ENCODE peak calls at places on chromosome 6, in nine cellular contexts. X, L, Q, K, C, T, B, P and J are unnamed samples.

GRCh38 chr6:135880066-135880972 is 28.8 kb downstream of the PDE7B start:
- DNase-seq in P (no peak), C (no peak), K (no peak), T (no peak), X (no peak), B (no peak), Q (no peak), L (peak), J (no peak)

GRCh38 chr6:170255426-170256125 is 35.3 kb downstream of the DLL1 start:
- DNase-seq in X (peak), Q (no peak), P (no peak), K (no peak), L (no peak), T (no peak), B (no peak), C (no peak), J (no peak)

GRCh38 chr6:137353842-137354397 is 134.7 kb upstream of the IFNGR1 start:
- DNase-seq in X (no peak), L (no peak), Q (no peak), C (no peak), B (no peak), P (no peak), T (no peak), K (no peak), J (no peak)

GRCh38 chr6:117280922-117281321 is 15.6 kb downstream of the VGLL2 start:
- DNase-seq in T (no peak), X (no peak), B (peak), K (no peak), Q (no peak), C (no peak), L (no peak), P (no peak), J (no peak)

GRCh38 chr6:146670161-146670560 is 71.4 kb downstream of the ADGB start:
- DNase-seq in T (no peak), C (no peak), X (no peak), B (no peak), L (no peak), Q (no peak), K (no peak), P (no peak), J (no peak)

GRCh38 chr6:7033202-7033601 is 74.6 kb upstream of the RREB1 start:
- DNase-seq in L (no peak), K (no peak), T (no peak), X (no peak), Q (no peak), B (no peak), C (no peak), P (no peak), J (no peak)

GRCh38 chr6:1237636-1238035 is 74.3 kb upstream of the FOXQ1 start:
- DNase-seq in C (no peak), K (no peak), Q (no peak), P (no peak), X (no peak), T (no peak), B (no peak), L (no peak), J (no peak)

GRCh38 chr6:75382634-75382900 is 98.0 kb upstream of the TMEM30A start:
- DNase-seq in P (no peak), C (peak), L (no peak), X (no peak), Q (no peak), B (no peak), K (no peak), T (no peak), J (no peak)

GRCh38 chr6:12509060-12509459 is 207.5 kb upstream of the PHACTR1 start:
- DNase-seq in Q (no peak), P (no peak), X (no peak), C (no peak), B (no peak), T (no peak), K (no peak), L (no peak), J (no peak)

GRCh38 chr6:22808466-22808865 is 239.1 kb downstream of the HDGFL1 start:
- DNase-seq in X (no peak), T (no peak), K (no peak), Q (no peak), L (no peak), P (no peak), B (no peak), C (no peak), J (no peak)

GRCh38 chr6:26159417-26160273 is 72.4 kb downstream of the HFE start:
- DNase-seq in T (no peak), X (no peak), Q (no peak), P (no peak), B (peak), K (no peak), C (no peak), L (peak), J (peak)

GRCh38 chr6:68572525-68572924 is 62.6 kb upstream of the ADGRB3 start:
- DNase-seq in C (peak), T (no peak), X (no peak), Q (no peak), B (peak), K (no peak), P (no peak), L (peak), J (peak)

GRCh38 chr6:106574729-106575458 is 54.4 kb downstream of the RTN4IP1 start:
- DNase-seq in K (no peak), B (no peak), C (peak), X (no peak), Q (no peak), L (peak), T (no peak), P (no peak), J (no peak)

GRCh38 chr6:53910834-53911233 is 116.0 kb downstream of the LRRC1 start:
- DNase-seq in X (no peak), T (no peak), C (peak), B (no peak), K (no peak), P (no peak), Q (no peak), L (peak), J (no peak)

GRCh38 chr6:4370066-4370465 is 234.7 kb upstream of the ECI2 start:
- DNase-seq in B (no peak), K (no peak), T (no peak), Q (peak), P (no peak), L (peak), C (no peak), X (no peak), J (no peak)

GRCh38 chr6:106511274-106512047 is 117.8 kb downstream of the RTN4IP1 start:
- DNase-seq in P (peak), K (no peak), B (peak), X (peak), T (no peak), C (peak), L (peak), Q (no peak), J (peak)

GRCh38 chr6:154197176-154197850 is 158.3 kb downstream of the OPRM1 start:
- DNase-seq in P (no peak), K (no peak), L (peak), T (no peak), B (no peak), X (no peak), Q (peak), C (no peak), J (no peak)

GRCh38 chr6:12280458-12280857 is 9.7 kb upstream of the EDN1 start:
- DNase-seq in Q (no peak), B (no peak), K (no peak), P (no peak), L (peak), C (no peak), X (no peak), T (no peak), J (no peak)

GRCh38 chr6:154705471-154706113 is 27.6 kb upstream of the SCAF8 start:
- DNase-seq in P (no peak), L (peak), K (no peak), X (no peak), C (peak), Q (no peak), T (no peak), B (peak), J (peak)

GRCh38 chr6:168120390-168121307 is 41.6 kb upstream of the FRMD1 start:
- DNase-seq in P (peak), C (no peak), Q (no peak), K (no peak), X (peak), B (no peak), L (no peak), T (no peak), J (no peak)

GRCh38 chr6:36980876-36981619 is 4.9 kb downstream of the MTCH1 start:
- DNase-seq in T (no peak), P (no peak), L (no peak), C (peak), K (no peak), B (peak), Q (no peak), X (no peak), J (no peak)

GRCh38 chr6:10598084-10598960 is 77.2 kb downstream of the GCNT2 start:
- DNase-seq in B (no peak), T (peak), Q (no peak), L (no peak), C (no peak), K (no peak), X (no peak), P (no peak), J (no peak)

GRCh38 chr6:138765896-138766487 is 7.6 kb upstream of the CCDC28A start:
- DNase-seq in C (peak), B (peak), T (peak), P (no peak), L (peak), Q (peak), X (no peak), K (no peak), J (peak)

GRCh38 chr6:47209632-47210031 is 100.1 kb downstream of the TNFRSF21 start:
- DNase-seq in P (no peak), Q (no peak), T (no peak), K (no peak), X (no peak), L (peak), B (no peak), C (no peak), J (no peak)

GRCh38 chr6:83708970-83709747 is at the start of gene SNAP91:
- DNase-seq in X (peak), B (peak), Q (no peak), P (no peak), K (no peak), L (peak), C (peak), T (no peak), J (peak)

GRCh38 chr6:144582939-144583613 is 297.9 kb downstream of the UTRN start:
- DNase-seq in C (peak), B (peak), P (no peak), L (peak), X (peak), Q (no peak), T (no peak), K (no peak), J (peak)

GRCh38 chr6:168603234-168603633 is 162.2 kb downstream of the SMOC2 start:
- DNase-seq in Q (no peak), T (no peak), B (no peak), K (no peak), X (peak), C (no peak), P (no peak), L (no peak), J (no peak)

GRCh38 chr6:30847421-30847970 is 36.8 kb upstream of the DDR1 start:
- DNase-seq in P (no peak), T (no peak), C (no peak), K (no peak), X (no peak), L (no peak), B (peak), Q (no peak), J (no peak)

GRCh38 chr6:30849903-30850651 is 34.2 kb upstream of the DDR1 start:
- DNase-seq in Q (no peak), K (no peak), X (no peak), C (no peak), L (no peak), P (no peak), T (no peak), B (no peak), J (no peak)

GRCh38 chr6:30844118-30844535 is 40.2 kb upstream of the DDR1 start:
- DNase-seq in B (peak), C (peak), T (no peak), X (no peak), Q (no peak), L (peak), K (no peak), P (no peak), J (no peak)

GRCh38 chr6:30845183-30845582 is 39.1 kb upstream of the DDR1 start:
- DNase-seq in T (no peak), K (no peak), C (no peak), Q (no peak), P (no peak), B (peak), L (no peak), X (no peak), J (peak)

GRCh38 chr6:30847971-30848441 is 36.3 kb upstream of the DDR1 start:
- DNase-seq in L (no peak), B (peak), C (no peak), Q (no peak), K (no peak), T (no peak), X (no peak), P (no peak), J (no peak)
- H3K27ac ChIP-seq in L (peak), B (peak), C (no peak), Q (no peak), K (no peak), T (no peak), X (no peak), P (peak), J (no peak)

GRCh38 chr6:127538750-127539264 is 19.7 kb upstream of the MTCL3 start:
- DNase-seq in K (no peak), P (no peak), L (no peak), X (no peak), B (no peak), C (no peak), Q (no peak), T (no peak), J (no peak)

DNA sequence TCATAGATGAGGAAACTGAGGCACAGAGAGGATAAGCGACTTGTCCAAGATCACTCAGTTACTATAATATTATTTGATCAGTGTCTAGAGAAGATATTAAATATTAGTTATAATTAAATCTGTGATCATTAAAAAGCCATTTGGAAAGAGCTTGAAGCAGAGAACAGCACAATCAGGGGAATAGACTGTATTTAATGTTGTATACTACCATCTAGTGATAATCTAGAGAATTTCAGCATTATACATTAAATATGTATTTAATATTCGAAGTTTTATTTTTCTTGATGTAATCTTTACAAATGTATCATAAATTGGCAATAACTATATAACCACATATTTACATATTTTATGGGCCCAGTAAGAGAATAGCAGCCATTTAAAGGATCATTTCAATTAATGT is 20.2 kb upstream of the MTCL3 start:
- DNase-seq in X (no peak), P (no peak), T (no peak), L (peak), K (no peak), B (no peak), Q (no peak), C (no peak), J (peak)
- TF ChIP-seq CTCF in X (peak), P (no peak), T (no peak), L (peak), K (peak), B (no peak), Q (peak), C (peak), J (peak)

GRCh38 chr6:39794231-39794630 is 2.1 kb downstream of the DAAM2 start:
- DNase-seq in Q (no peak), X (no peak), L (no peak), P (no peak), K (no peak), C (no peak), B (no peak), T (no peak), J (peak)

GRCh38 chr6:39791311-39791710 is 865 bp upstream of the DAAM2 start:
- DNase-seq in P (no peak), X (no peak), K (no peak), C (no peak), T (no peak), B (peak), L (peak), Q (no peak), J (peak)

GRCh38 chr6:39792501-39793450 is 600 bp downstream of the DAAM2 start:
- DNase-seq in X (peak), T (no peak), K (no peak), L (no peak), C (no peak), P (peak), B (peak), Q (no peak), J (no peak)

GRCh38 chr6:39791850-39792500 is at the start of gene DAAM2:
- DNase-seq in C (peak), T (no peak), X (peak), B (peak), K (no peak), Q (no peak), P (peak), L (peak), J (peak)

DNA sequence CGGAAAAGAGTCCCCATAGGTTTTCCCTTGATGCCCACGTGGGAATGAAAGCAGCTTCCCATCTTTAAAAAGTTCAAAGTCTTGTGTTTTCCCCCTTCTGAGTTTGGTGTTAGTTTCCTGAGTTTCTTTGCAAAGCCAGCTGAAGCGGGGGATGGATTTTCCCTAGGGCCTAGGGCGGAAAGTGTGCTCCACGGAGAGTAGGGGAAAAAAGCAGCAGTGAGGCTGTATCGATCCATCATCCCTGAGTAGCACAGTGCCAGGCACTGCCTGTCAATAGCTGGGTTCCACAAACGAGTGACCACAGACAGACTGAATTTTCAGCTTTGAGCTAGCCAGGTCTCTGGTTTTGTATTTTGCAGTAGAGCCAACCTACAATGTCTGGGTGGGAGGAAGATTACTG is 1.4 kb downstream of the DAAM2 start:
- DNase-seq in K (no peak), T (no peak), C (no peak), X (no peak), B (no peak), P (no peak), Q (no peak), L (no peak), J (no peak)
- H3K4me3 ChIP-seq in K (peak), T (no peak), C (no peak), X (peak), B (no peak), P (peak), Q (peak), L (no peak), J (no peak)

GRCh38 chr6:43667245-43668150 is 20.1 kb downstream of the MRPS18A start:
- DNase-seq in C (peak), K (no peak), B (peak), P (peak), L (peak), X (peak), Q (no peak), T (peak), J (peak)
- H3K27ac ChIP-seq in C (no peak), K (no peak), B (no peak), P (no peak), L (peak), X (no peak), Q (peak), T (no peak), J (no peak)

DNA sequence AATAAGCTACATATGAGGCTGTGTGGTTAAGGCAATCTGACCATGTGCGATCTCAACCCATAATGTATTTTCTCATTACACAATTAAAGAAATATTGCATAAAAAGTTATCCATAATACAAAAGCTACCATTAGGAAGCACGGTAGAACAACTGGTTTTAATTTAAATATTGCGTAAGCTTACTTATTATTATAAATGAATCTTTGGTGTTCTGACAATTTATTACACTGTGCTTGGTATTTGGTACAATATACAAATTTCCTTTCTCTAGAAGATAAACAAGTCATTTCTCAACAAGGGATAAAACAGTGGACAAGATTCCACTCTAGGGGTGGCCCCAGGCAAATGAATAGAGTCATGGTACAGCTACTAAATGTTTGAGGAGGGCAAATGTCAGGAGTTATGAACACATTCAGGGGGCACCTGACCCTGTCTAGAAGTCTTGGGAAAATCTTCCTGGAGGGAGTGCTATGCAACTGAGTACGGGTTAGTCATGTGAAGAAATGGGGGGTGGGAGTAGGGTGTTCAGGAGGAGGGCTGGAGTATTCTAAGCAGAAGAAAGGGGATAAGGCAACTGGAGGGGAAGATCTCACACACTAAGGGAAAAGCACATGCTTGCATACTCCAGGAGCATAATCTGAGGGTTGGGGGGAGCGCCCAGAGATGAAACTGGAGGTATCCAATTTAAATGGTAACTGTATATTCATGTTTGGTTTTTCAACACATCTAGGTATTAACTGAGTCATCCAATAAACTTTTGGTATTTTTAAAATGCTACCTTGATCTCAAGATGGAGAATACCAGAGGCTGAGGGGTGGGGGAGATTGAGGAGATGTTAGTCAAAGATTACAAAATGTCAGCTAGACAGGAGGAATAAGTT is 296.9 kb upstream of the SGK1 start:
- DNase-seq in L (no peak), K (no peak), X (no peak), P (no peak), Q (no peak), C (no peak), B (no peak), T (no peak), J (no peak)
- TF ChIP-seq CTCF in L (no peak), K (no peak), X (no peak), P (no peak), Q (no peak), C (no peak), B (no peak), T (no peak), J (no peak)

GRCh38 chr6:119147101-119148053 is 68.9 kb upstream of the FAM184A start:
- DNase-seq in C (no peak), K (peak), B (no peak), L (peak), X (peak), Q (peak), T (peak), P (peak), J (peak)

GRCh38 chr6:119148825-119149525 is 70.5 kb upstream of the FAM184A start:
- DNase-seq in L (peak), P (no peak), K (no peak), B (no peak), X (no peak), C (no peak), T (no peak), Q (no peak), J (no peak)

GRCh38 chr6:119145111-119145510 is 66.6 kb upstream of the FAM184A start:
- DNase-seq in Q (no peak), K (no peak), L (no peak), C (no peak), T (no peak), B (no peak), P (no peak), X (no peak), J (peak)

GRCh38 chr6:119152187-119152586 is 73.7 kb upstream of the FAM184A start:
- DNase-seq in L (no peak), K (no peak), T (no peak), B (no peak), X (no peak), C (no peak), Q (no peak), P (no peak), J (no peak)

DNA sequence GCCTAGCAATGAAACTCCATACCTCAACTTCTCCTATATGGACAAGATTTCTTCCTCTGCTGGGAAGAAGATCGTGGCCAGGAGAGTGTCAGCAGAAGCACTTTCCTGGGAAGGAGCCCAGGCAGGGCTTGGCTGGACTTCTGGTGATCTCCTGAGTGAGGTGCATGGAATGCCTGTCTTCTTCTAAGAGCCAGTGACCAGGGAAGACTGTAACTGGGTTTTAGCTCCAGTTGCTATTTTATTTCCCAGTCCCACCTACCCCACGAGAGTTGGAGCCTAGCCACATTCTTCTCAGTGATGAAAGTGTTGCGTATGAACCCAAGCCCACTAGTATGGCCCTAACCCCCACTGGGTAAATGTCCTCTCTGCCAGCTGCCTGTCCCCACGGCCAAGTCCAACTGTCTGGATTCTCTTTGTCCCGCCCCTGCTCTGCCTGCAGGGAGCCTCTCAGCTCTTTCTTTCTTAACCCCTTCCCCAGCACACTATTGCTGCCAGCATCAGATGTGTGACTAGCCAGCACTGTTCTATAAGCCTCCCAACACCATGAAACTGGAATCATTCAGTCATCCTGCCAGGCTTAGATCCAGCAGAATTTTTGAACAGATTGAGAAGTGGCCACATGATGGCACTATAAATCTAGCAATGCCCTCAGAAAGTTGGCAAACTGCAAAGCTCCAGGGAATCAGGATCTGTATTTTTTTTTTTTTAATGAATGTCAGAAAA is 69.8 kb upstream of the FAM184A start:
- DNase-seq in L (peak), X (no peak), K (no peak), T (no peak), P (no peak), C (peak), Q (peak), B (peak), J (peak)
- H3K4me3 ChIP-seq in L (no peak), X (no peak), K (peak), T (no peak), P (no peak), C (no peak), Q (no peak), B (no peak), J (no peak)